ENCODE peak calls at places on chromosome 3, in eight cellular contexts. F is AG09309, L is WTC11, Z is mucosa of descending colon, X is progenitor cell of endocrine pancreas, J is GM12865, H is neural crest cell, S is heart right ventricle. T is an unnamed sample.

GRCh38 chr3:30617653-30618052 is 11.3 kb downstream of the TGFBR2 start:
- DNase-seq in F (no peak), L (no peak), Z (no peak), X (no peak), J (no peak), H (no peak), S (no peak), T (no peak)

GRCh38 chr3:107988464-107989156 is 102.2 kb downstream of the CD47 start:
- DNase-seq in F (no peak), L (no peak), Z (peak), X (no peak), J (no peak), H (no peak), S (peak), T (peak)

GRCh38 chr3:25938566-25939325 is 148.9 kb downstream of the OXSM start:
- DNase-seq in F (no peak), L (no peak), Z (no peak), X (no peak), J (no peak), H (no peak), S (no peak), T (no peak)

GRCh38 chr3:138774529-138775253 is 60.0 kb downstream of the PIK3CB start:
- DNase-seq in F (peak), L (no peak), Z (no peak), X (no peak), J (peak), H (no peak), S (no peak), T (peak)

GRCh38 chr3:184177767-184178306 is 3.2 kb downstream of the AP2M1 start:
- DNase-seq in F (no peak), L (no peak), Z (no peak), X (no peak), J (no peak), H (no peak), S (no peak), T (no peak)

GRCh38 chr3:78140866-78141658 is 1101.2 kb downstream of the ROBO2 start:
- DNase-seq in F (no peak), L (no peak), Z (no peak), X (no peak), J (no peak), H (no peak), S (no peak), T (no peak)

GRCh38 chr3:99781761-99782160 is 35.9 kb upstream of the CMSS1 start:
- DNase-seq in F (no peak), L (no peak), Z (no peak), X (no peak), J (no peak), H (no peak), S (no peak), T (no peak)

GRCh38 chr3:45214061-45214680 is 11.9 kb downstream of the TMEM158 start:
- DNase-seq in F (no peak), L (no peak), Z (no peak), X (no peak), J (no peak), H (no peak), S (no peak), T (no peak)

GRCh38 chr3:149369991-149370866 is 7.2 kb downstream of the TM4SF1 start:
- DNase-seq in F (no peak), L (no peak), Z (no peak), X (no peak), J (no peak), H (no peak), S (no peak), T (no peak)

GRCh38 chr3:187165144-187165543 is 25.8 kb upstream of the RPL39L start:
- DNase-seq in F (no peak), L (peak), Z (no peak), X (peak), J (peak), H (peak), S (no peak), T (no peak)

GRCh38 chr3:48301814-48302194 is 31.7 kb downstream of the SPINK8 start:
- DNase-seq in F (no peak), L (no peak), Z (peak), X (no peak), J (peak), H (no peak), S (no peak), T (no peak)

GRCh38 chr3:32814371-32814770 is 3.4 kb upstream of the TRIM71 start:
- DNase-seq in F (no peak), L (no peak), Z (no peak), X (no peak), J (no peak), H (no peak), S (no peak), T (no peak)

GRCh38 chr3:149468504-149469212 is 5.8 kb upstream of the TM4SF4 start:
- DNase-seq in F (no peak), L (no peak), Z (no peak), X (no peak), J (peak), H (no peak), S (no peak), T (no peak)

GRCh38 chr3:50365080-50365841 is 5.9 kb upstream of the TMEM115 start:
- DNase-seq in F (no peak), L (peak), Z (peak), X (peak), J (peak), H (peak), S (peak), T (peak)

GRCh38 chr3:189455009-189455408 is 176.2 kb upstream of the TP63 start:
- DNase-seq in F (no peak), L (no peak), Z (no peak), X (no peak), J (no peak), H (no peak), S (no peak), T (no peak)

GRCh38 chr3:120469440-120470415 is 18.9 kb upstream of the FSTL1 start:
- DNase-seq in F (no peak), L (peak), Z (no peak), X (no peak), J (no peak), H (no peak), S (peak), T (no peak)

GRCh38 chr3:10609134-10609533 is 103.7 kb upstream of the ATP2B2 start:
- DNase-seq in F (no peak), L (no peak), Z (no peak), X (no peak), J (no peak), H (no peak), S (no peak), T (no peak)

GRCh38 chr3:29284578-29284977 is 3.7 kb downstream of the RBMS3 start:
- DNase-seq in F (no peak), L (no peak), Z (no peak), X (no peak), J (no peak), H (no peak), S (no peak), T (no peak)

GRCh38 chr3:70703305-70704102 is 391.1 kb upstream of the MDFIC2 start:
- DNase-seq in F (no peak), L (peak), Z (no peak), X (no peak), J (no peak), H (no peak), S (no peak), T (no peak)
- TF ChIP-seq CTCF in F (no peak), L (no peak), Z (no peak), X (no peak), J (no peak), H (no peak), S (no peak), T (no peak)

GRCh38 chr3:4332111-4332510 is 28.9 kb downstream of the SETMAR start:
- DNase-seq in F (no peak), L (no peak), Z (no peak), X (no peak), J (no peak), H (no peak), S (no peak), T (no peak)

GRCh38 chr3:4335840-4336579 is 32.8 kb downstream of the SETMAR start:
- DNase-seq in F (no peak), L (no peak), Z (no peak), X (no peak), J (no peak), H (no peak), S (no peak), T (no peak)

GRCh38 chr3:4332991-4333390 is 29.8 kb downstream of the SETMAR start:
- DNase-seq in F (no peak), L (no peak), Z (no peak), X (no peak), J (no peak), H (no peak), S (no peak), T (no peak)

GRCh38 chr3:4332574-4332973 is 29.4 kb downstream of the SETMAR start:
- DNase-seq in F (no peak), L (no peak), Z (no peak), X (no peak), J (no peak), H (no peak), S (no peak), T (no peak)

DNA sequence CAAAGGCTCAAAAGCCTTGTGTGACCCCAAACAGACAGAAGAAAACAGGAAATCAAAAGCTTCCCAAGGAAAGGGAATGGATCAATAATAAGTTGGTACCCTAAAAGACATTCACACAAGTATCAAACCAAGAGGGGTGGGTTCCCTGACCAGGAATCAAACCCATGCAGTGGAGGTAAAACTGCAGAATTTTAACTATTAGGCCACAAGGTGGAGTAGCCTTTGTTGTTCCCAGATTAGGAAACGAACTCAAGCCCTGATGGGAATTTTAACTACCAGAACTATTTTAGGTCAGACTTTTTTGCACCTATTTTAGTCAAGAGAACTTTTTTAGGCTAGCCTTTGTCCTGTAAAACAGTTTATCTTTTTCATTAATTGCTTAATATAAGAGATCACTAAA is 31.4 kb downstream of the SETMAR start:
- DNase-seq in F (no peak), L (no peak), Z (no peak), X (no peak), J (no peak), H (no peak), S (no peak), T (no peak)
- TF ChIP-seq CTCF in F (peak), L (no peak), Z (no peak), X (peak), J (peak), H (no peak), S (no peak), T (no peak)

DNA sequence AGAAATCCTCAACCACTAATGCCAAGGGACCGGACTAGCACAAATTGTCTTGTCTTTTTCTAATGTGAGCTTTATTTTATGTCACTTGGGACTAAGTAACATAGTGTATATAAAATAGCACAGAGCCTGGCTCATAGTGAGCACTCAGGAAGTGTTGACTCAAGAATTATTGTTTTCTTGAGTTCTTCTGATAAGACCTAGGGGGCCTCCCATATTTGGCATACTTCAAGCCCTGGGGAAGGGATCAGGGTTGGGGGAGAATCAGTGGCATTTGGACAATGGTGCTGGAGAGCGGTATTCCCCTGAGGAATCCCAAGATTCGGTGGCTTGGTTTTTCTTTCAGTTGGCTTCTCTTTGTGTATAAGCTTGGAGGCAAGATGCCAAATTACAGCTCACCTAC is 19.4 kb downstream of the ZNF80 start:
- DNase-seq in F (no peak), L (no peak), Z (no peak), X (no peak), J (no peak), H (no peak), S (no peak), T (no peak)
- TF ChIP-seq CTCF in F (no peak), L (no peak), Z (no peak), X (no peak), J (no peak), H (no peak), S (no peak), T (no peak)

DNA sequence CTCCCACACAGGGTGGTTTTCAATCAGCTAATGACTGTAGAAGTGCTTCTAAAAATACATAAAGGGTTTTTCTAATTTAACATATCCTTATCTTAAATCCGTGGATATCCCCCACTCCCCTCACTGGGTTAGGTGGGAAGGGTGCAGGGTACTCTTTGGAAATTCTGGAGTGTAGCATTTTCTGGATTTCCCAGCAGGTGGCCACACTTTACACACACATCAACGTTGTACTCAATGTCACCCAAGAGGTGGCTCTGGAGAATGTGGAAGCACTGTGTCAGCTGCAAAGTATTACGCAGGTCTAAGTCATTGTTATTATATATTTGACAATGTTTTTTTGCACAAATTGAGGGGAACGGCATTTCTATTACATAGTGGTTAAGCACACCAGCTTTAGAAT is 168.8 kb downstream of the CHDH start:
- DNase-seq in F (no peak), L (no peak), Z (no peak), X (no peak), J (peak), H (no peak), S (no peak), T (no peak)
- TF ChIP-seq CTCF in F (peak), L (no peak), Z (no peak), X (peak), J (no peak), H (peak), S (no peak), T (no peak)

DNA sequence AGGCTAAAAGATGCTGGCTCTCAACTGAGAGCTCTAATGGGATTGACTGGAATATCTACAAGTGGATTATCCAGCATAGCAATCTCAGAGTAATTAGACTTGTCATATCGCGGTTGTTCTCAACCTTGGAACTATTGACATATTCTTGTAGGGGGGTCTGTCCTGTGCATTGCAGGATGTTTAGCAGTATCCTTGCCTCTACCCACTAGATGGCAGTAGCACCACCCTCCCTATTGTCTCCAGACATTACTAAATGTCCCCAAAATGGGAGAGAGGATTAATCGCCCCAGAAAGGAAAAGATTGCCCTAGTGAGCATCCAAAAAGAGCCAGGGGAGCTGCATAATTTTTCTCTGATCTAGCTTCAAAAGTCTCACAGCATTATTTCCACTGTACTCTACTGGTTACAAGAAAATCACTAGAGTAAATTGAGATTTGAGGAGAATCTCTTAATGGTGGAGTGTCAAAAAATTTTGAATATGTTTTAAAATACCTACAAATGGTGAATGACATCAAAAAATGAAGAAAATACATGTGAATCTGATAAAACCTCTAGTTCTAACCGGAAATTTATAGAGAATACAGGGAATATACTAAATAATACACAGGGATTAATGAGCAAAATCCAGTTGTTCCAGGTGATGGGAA is 388.2 kb upstream of the AGTR1 start:
- DNase-seq in F (peak), L (peak), Z (no peak), X (no peak), J (peak), H (peak), S (no peak), T (no peak)
- TF ChIP-seq CTCF in F (peak), L (no peak), Z (no peak), X (peak), J (peak), H (peak), S (peak), T (peak)

DNA sequence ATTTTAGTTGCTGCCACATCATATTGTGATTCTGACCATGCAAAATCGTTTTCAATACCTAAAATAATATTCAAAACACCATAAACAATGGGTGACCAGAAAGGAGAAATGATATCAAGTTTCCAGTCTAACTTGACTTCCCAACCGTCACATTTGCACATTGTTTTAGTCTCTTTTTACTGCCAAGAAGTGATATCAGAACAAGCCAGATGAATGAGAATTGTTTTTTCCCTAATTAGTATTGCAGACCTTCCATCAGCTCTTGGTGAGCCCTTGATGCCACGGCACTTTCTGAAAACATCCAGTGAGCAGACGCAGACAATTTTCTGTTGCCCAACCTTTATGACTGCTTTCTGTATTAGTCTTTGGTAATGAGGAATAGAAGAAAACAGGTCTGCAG is 62.5 kb downstream of the SPATA16 start:
- DNase-seq in F (no peak), L (no peak), Z (no peak), X (no peak), J (no peak), H (no peak), S (no peak), T (no peak)
- TF ChIP-seq CTCF in F (no peak), L (no peak), Z (no peak), X (no peak), J (no peak), H (no peak), S (no peak), T (no peak)

T was measured in thoracic aorta.